ENCODE peak calls at places on chromosome 3, in six cellular contexts. A is activated CD4-positive, alpha-beta T cell treated with anti-CD3 and anti-CD28 coated beads, Interleukin-2, amount 50 U/mL, for 24 hours; K is effector memory CD4-positive, alpha-beta T cell; U is foreskin fibroblast; R is NCI-H1092 treated with DMSO at 0.1 percent for 48 hours; E is neural progenitor cell. P is an unnamed sample.

GRCh38 chr3:138609898-138610266 is 1.3 kb downstream of the FAIM start:
- DNase-seq in A (no peak), U (no peak), K (no peak), R (no peak), E (no peak), P (peak)

GRCh38 chr3:100647673-100648072 is 38.3 kb downstream of the ADGRG7 start:
- DNase-seq in R (no peak), U (no peak), K (no peak), E (no peak), A (no peak), P (no peak)

GRCh38 chr3:150311156-150311555 is 96.9 kb upstream of the TSC22D2 start:
- DNase-seq in A (no peak), R (no peak), K (no peak), E (no peak), U (no peak), P (no peak)

GRCh38 chr3:67648229-67648628 is 6.2 kb downstream of the SUCLG2 start:
- DNase-seq in R (no peak), K (no peak), U (peak), A (no peak), E (no peak), P (no peak)

GRCh38 chr3:107982165-107982564 is 108.7 kb downstream of the CD47 start:
- DNase-seq in K (no peak), R (no peak), A (no peak), U (no peak), E (no peak), P (no peak)

GRCh38 chr3:184200825-184201224 is 14.8 kb downstream of the ABCF3 start:
- DNase-seq in U (no peak), E (no peak), K (no peak), A (no peak), R (no peak), P (no peak)

GRCh38 chr3:170322501-170323328 is 34.8 kb upstream of the SKIL start:
- DNase-seq in U (no peak), R (no peak), K (no peak), A (no peak), E (no peak), P (no peak)

GRCh38 chr3:151724846-151725562 is 8.7 kb upstream of the AADACL2 start:
- DNase-seq in A (no peak), U (no peak), K (no peak), R (no peak), E (no peak), P (no peak)

GRCh38 chr3:159840900-159841299 is 147.7 kb upstream of the IL12A start:
- DNase-seq in A (no peak), U (peak), K (no peak), E (no peak), R (peak), P (peak)

GRCh38 chr3:24562874-24563273 is 68.2 kb upstream of the THRB start:
- DNase-seq in U (no peak), K (no peak), E (no peak), R (no peak), A (no peak), P (no peak)

GRCh38 chr3:127694467-127695215 is 21.9 kb downstream of the ABTB1 start:
- DNase-seq in R (peak), E (peak), K (no peak), U (peak), A (no peak), P (peak)

GRCh38 chr3:192918275-192918588 is 576 bp upstream of the MB21D2 start:
- DNase-seq in K (no peak), U (no peak), E (no peak), A (no peak), R (no peak), P (no peak)

GRCh38 chr3:128878556-128879124 is 780 bp upstream of the ACAD9 start:
- DNase-seq in A (peak), E (peak), U (peak), K (no peak), R (peak), P (peak)

GRCh38 chr3:41682996-41683395 is 278.9 kb downstream of the ULK4 start:
- DNase-seq in R (no peak), A (no peak), E (no peak), U (peak), K (no peak), P (no peak)

GRCh38 chr3:146050700-146051099 is 110.3 kb downstream of the PLOD2 start:
- DNase-seq in R (no peak), U (peak), K (no peak), A (no peak), E (no peak), P (no peak)